ENCODE peak calls at places on chromosomes 6 and 20, in six cellular contexts. One of them, this sample, is unnamed.

GRCh38 chr6:2695464-2696095 is 55.1 kb downstream of the MYLK4 start:
- DNase-seq in activated T-cell treated with anti-CD3 and anti-CD28 coated beads, Interleukin-2, amount 50 U/mL, for 1 hour: no peak
- DNase-seq in fibroblast of the aortic adventitia: peak; percentile 70
- DNase-seq in NCI-H2029: peak; percentile 24
- DNase-seq in OCI-LY7: peak; percentile 19
- DNase-seq in stomach: no peak
- DNase-seq in this sample: peak; percentile 45

GRCh38 chr6:83113258-83113657 is 45.8 kb downstream of the DOP1A start:
- DNase-seq in activated T-cell treated with anti-CD3 and anti-CD28 coated beads, Interleukin-2, amount 50 U/mL, for 1 hour: no peak
- DNase-seq in fibroblast of the aortic adventitia: peak; percentile 44
- DNase-seq in NCI-H2029: no peak
- DNase-seq in OCI-LY7: no peak
- DNase-seq in stomach: no peak
- DNase-seq in this sample: no peak

GRCh38 chr20:3876676-3877075 is 12.5 kb upstream of the PANK2 start:
- DNase-seq in activated T-cell treated with anti-CD3 and anti-CD28 coated beads, Interleukin-2, amount 50 U/mL, for 1 hour: no peak
- DNase-seq in fibroblast of the aortic adventitia: no peak
- DNase-seq in NCI-H2029: peak; percentile 62
- DNase-seq in OCI-LY7: no peak
- DNase-seq in stomach: no peak
- DNase-seq in this sample: no peak

GRCh38 chr6:155595264-155595663 is 139.6 kb upstream of the NOX3 start:
- DNase-seq in activated T-cell treated with anti-CD3 and anti-CD28 coated beads, Interleukin-2, amount 50 U/mL, for 1 hour: no peak
- DNase-seq in fibroblast of the aortic adventitia: no peak
- DNase-seq in NCI-H2029: no peak
- DNase-seq in OCI-LY7: no peak
- DNase-seq in stomach: no peak
- DNase-seq in this sample: no peak

GRCh38 chr20:25277051-25277801 is 29.3 kb downstream of the PYGB start:
- DNase-seq in activated T-cell treated with anti-CD3 and anti-CD28 coated beads, Interleukin-2, amount 50 U/mL, for 1 hour: peak; percentile 8
- DNase-seq in fibroblast of the aortic adventitia: no peak
- DNase-seq in NCI-H2029: peak; percentile 80
- DNase-seq in OCI-LY7: no peak
- DNase-seq in stomach: peak; percentile 23
- DNase-seq in this sample: no peak

GRCh38 chr6:151239603-151240035 is at the start of gene AKAP12:
- DNase-seq in activated T-cell treated with anti-CD3 and anti-CD28 coated beads, Interleukin-2, amount 50 U/mL, for 1 hour: no peak
- DNase-seq in fibroblast of the aortic adventitia: peak; percentile 69
- DNase-seq in NCI-H2029: no peak
- DNase-seq in OCI-LY7: no peak
- DNase-seq in stomach: no peak
- DNase-seq in this sample: peak; percentile 58

GRCh38 chr20:64161595-64162238 is 2.5 kb upstream of the MYT1 start:
- DNase-seq in activated T-cell treated with anti-CD3 and anti-CD28 coated beads, Interleukin-2, amount 50 U/mL, for 1 hour: peak; percentile 25
- DNase-seq in fibroblast of the aortic adventitia: peak; percentile 53
- DNase-seq in NCI-H2029: no peak
- DNase-seq in OCI-LY7: no peak
- DNase-seq in stomach: no peak
- DNase-seq in this sample: peak; percentile 72

GRCh38 chr6:168247456-168248147 is 72.0 kb downstream of the DACT2 start:
- DNase-seq in activated T-cell treated with anti-CD3 and anti-CD28 coated beads, Interleukin-2, amount 50 U/mL, for 1 hour: no peak
- DNase-seq in fibroblast of the aortic adventitia: no peak
- DNase-seq in NCI-H2029: peak; percentile 68
- DNase-seq in OCI-LY7: no peak
- DNase-seq in stomach: peak; percentile 68
- DNase-seq in this sample: no peak

GRCh38 chr6:15263780-15264374 is 18.0 kb downstream of the JARID2 start:
- DNase-seq in activated T-cell treated with anti-CD3 and anti-CD28 coated beads, Interleukin-2, amount 50 U/mL, for 1 hour: no peak
- DNase-seq in fibroblast of the aortic adventitia: no peak
- DNase-seq in NCI-H2029: no peak
- DNase-seq in OCI-LY7: no peak
- DNase-seq in stomach: no peak
- DNase-seq in this sample: no peak

GRCh38 chr6:113414511-113414910 is 442.6 kb upstream of the MARCKS start:
- DNase-seq in activated T-cell treated with anti-CD3 and anti-CD28 coated beads, Interleukin-2, amount 50 U/mL, for 1 hour: no peak
- DNase-seq in fibroblast of the aortic adventitia: peak; percentile 87
- DNase-seq in NCI-H2029: no peak
- DNase-seq in OCI-LY7: peak; percentile 4
- DNase-seq in stomach: peak; percentile 54
- DNase-seq in this sample: peak; percentile 61

GRCh38 chr20:39851459-39851858 is 837.6 kb downstream of the MAFB start:
- DNase-seq in activated T-cell treated with anti-CD3 and anti-CD28 coated beads, Interleukin-2, amount 50 U/mL, for 1 hour: no peak
- DNase-seq in fibroblast of the aortic adventitia: peak; percentile 65
- DNase-seq in NCI-H2029: no peak
- DNase-seq in OCI-LY7: no peak
- DNase-seq in stomach: no peak
- DNase-seq in this sample: peak; percentile 29

GRCh38 chr20:34452281-34452982 is 63.8 kb upstream of the DYNLRB1 start:
- DNase-seq in activated T-cell treated with anti-CD3 and anti-CD28 coated beads, Interleukin-2, amount 50 U/mL, for 1 hour: no peak
- DNase-seq in fibroblast of the aortic adventitia: peak; percentile 47
- DNase-seq in NCI-H2029: no peak
- DNase-seq in OCI-LY7: no peak
- DNase-seq in stomach: no peak
- DNase-seq in this sample: peak; percentile 53

GRCh38 chr20:5590899-5591298 is 159.3 kb upstream of the SHLD1 start:
- DNase-seq in activated T-cell treated with anti-CD3 and anti-CD28 coated beads, Interleukin-2, amount 50 U/mL, for 1 hour: no peak
- DNase-seq in fibroblast of the aortic adventitia: no peak
- DNase-seq in NCI-H2029: no peak
- DNase-seq in OCI-LY7: no peak
- DNase-seq in stomach: no peak
- DNase-seq in this sample: no peak

GRCh38 chr20:21505161-21505809 is 8.6 kb downstream of the NKX2-2 start:
- DNase-seq in activated T-cell treated with anti-CD3 and anti-CD28 coated beads, Interleukin-2, amount 50 U/mL, for 1 hour: peak; percentile 86
- DNase-seq in fibroblast of the aortic adventitia: peak; percentile 46
- DNase-seq in NCI-H2029: peak; percentile 30
- DNase-seq in OCI-LY7: peak; percentile 60
- DNase-seq in stomach: peak; percentile 78
- DNase-seq in this sample: peak; percentile 84

GRCh38 chr6:138035070-138035469 is 72.1 kb downstream of the PERP start:
- DNase-seq in activated T-cell treated with anti-CD3 and anti-CD28 coated beads, Interleukin-2, amount 50 U/mL, for 1 hour: no peak
- DNase-seq in fibroblast of the aortic adventitia: no peak
- DNase-seq in NCI-H2029: no peak
- DNase-seq in OCI-LY7: no peak
- DNase-seq in stomach: no peak
- DNase-seq in this sample: no peak

GRCh38 chr6:170043881-170044790 is 246.7 kb downstream of the DLL1 start:
- DNase-seq in activated T-cell treated with anti-CD3 and anti-CD28 coated beads, Interleukin-2, amount 50 U/mL, for 1 hour: no peak
- DNase-seq in fibroblast of the aortic adventitia: no peak
- DNase-seq in NCI-H2029: no peak
- DNase-seq in OCI-LY7: no peak
- DNase-seq in stomach: no peak
- DNase-seq in this sample: no peak

GRCh38 chr6:142857609-142858195 is 87.3 kb downstream of the HIVEP2 start:
- DNase-seq in activated T-cell treated with anti-CD3 and anti-CD28 coated beads, Interleukin-2, amount 50 U/mL, for 1 hour: peak; percentile 60
- DNase-seq in fibroblast of the aortic adventitia: no peak
- DNase-seq in NCI-H2029: no peak
- DNase-seq in OCI-LY7: peak; percentile 69
- DNase-seq in stomach: no peak
- DNase-seq in this sample: no peak

GRCh38 chr6:91476000-91476399 is 889.1 kb upstream of the MAP3K7 start:
- DNase-seq in activated T-cell treated with anti-CD3 and anti-CD28 coated beads, Interleukin-2, amount 50 U/mL, for 1 hour: no peak
- DNase-seq in fibroblast of the aortic adventitia: no peak
- DNase-seq in NCI-H2029: peak; percentile 23
- DNase-seq in OCI-LY7: no peak
- DNase-seq in stomach: no peak
- DNase-seq in this sample: no peak

This sample was measured in GM03348.